ENCODE peak calls at places on chromosomes 13 and 19, in ten cellular contexts. One of them, this sample, is unnamed.

GRCh38 chr13:32060319-32060924 is 28.8 kb downstream of the FRY start:
- DNase-seq in ascending aorta: no peak
- DNase-seq in IMR-90: peak; percentile 14
- DNase-seq in GM12865: no peak
- DNase-seq in thoracic aorta: no peak
- DNase-seq in B cell: no peak
- DNase-seq in fibroblast of lung: no peak
- DNase-seq in kidney epithelial cell: no peak
- DNase-seq in psoas muscle: no peak
- DNase-seq in heart right ventricle: peak; percentile 11
- DNase-seq in this sample: peak; percentile 35

GRCh38 chr13:21516806-21517205 is 57.7 kb upstream of the ZDHHC20 start:
- DNase-seq in ascending aorta: no peak
- DNase-seq in IMR-90: no peak
- DNase-seq in GM12865: no peak
- DNase-seq in thoracic aorta: no peak
- DNase-seq in B cell: no peak
- DNase-seq in fibroblast of lung: no peak
- DNase-seq in kidney epithelial cell: no peak
- DNase-seq in psoas muscle: no peak
- DNase-seq in heart right ventricle: no peak
- DNase-seq in this sample: no peak

GRCh38 chr19:45768644-45769053 is 403 bp downstream of the SIX5 start:
- DNase-seq in ascending aorta: no peak
- DNase-seq in IMR-90: peak; percentile 41
- DNase-seq in GM12865: peak; percentile 75
- DNase-seq in thoracic aorta: no peak
- DNase-seq in B cell: peak; percentile 74
- DNase-seq in fibroblast of lung: peak; percentile 39
- DNase-seq in kidney epithelial cell: no peak
- DNase-seq in psoas muscle: no peak
- DNase-seq in heart right ventricle: no peak
- DNase-seq in this sample: peak; percentile 63

GRCh38 chr19:35177377-35178274 is 23.1 kb downstream of the FXYD5 start:
- DNase-seq in ascending aorta: no peak
- DNase-seq in IMR-90: no peak
- DNase-seq in GM12865: no peak
- DNase-seq in thoracic aorta: no peak
- DNase-seq in B cell: no peak
- DNase-seq in fibroblast of lung: no peak
- DNase-seq in kidney epithelial cell: no peak
- DNase-seq in psoas muscle: no peak
- DNase-seq in heart right ventricle: no peak
- DNase-seq in this sample: no peak

GRCh38 chr19:3840804-3841203 is 28.0 kb downstream of the ZFR2 start:
- DNase-seq in ascending aorta: no peak
- DNase-seq in IMR-90: no peak
- DNase-seq in GM12865: no peak
- DNase-seq in thoracic aorta: no peak
- DNase-seq in B cell: no peak
- DNase-seq in fibroblast of lung: no peak
- DNase-seq in kidney epithelial cell: no peak
- DNase-seq in psoas muscle: no peak
- DNase-seq in heart right ventricle: no peak
- DNase-seq in this sample: no peak

GRCh38 chr19:4754248-4754647 is 30.6 kb upstream of the DPP9 start:
- DNase-seq in ascending aorta: no peak
- DNase-seq in IMR-90: peak; percentile 13
- DNase-seq in GM12865: no peak
- DNase-seq in thoracic aorta: no peak
- DNase-seq in B cell: no peak
- DNase-seq in fibroblast of lung: no peak
- DNase-seq in kidney epithelial cell: no peak
- DNase-seq in psoas muscle: no peak
- DNase-seq in heart right ventricle: no peak
- DNase-seq in this sample: no peak

GRCh38 chr13:98411617-98412310 is 165.1 kb downstream of the STK24 start:
- DNase-seq in ascending aorta: peak; percentile 34
- DNase-seq in IMR-90: no peak
- DNase-seq in GM12865: no peak
- DNase-seq in thoracic aorta: no peak
- DNase-seq in B cell: no peak
- DNase-seq in fibroblast of lung: no peak
- DNase-seq in kidney epithelial cell: no peak
- DNase-seq in psoas muscle: peak; percentile 29
- DNase-seq in heart right ventricle: no peak
- DNase-seq in this sample: peak; percentile 41

GRCh38 chr13:50081106-50081898 is 66.1 kb downstream of the KCNRG start:
- DNase-seq in ascending aorta: no peak
- DNase-seq in IMR-90: no peak
- DNase-seq in GM12865: peak; percentile 63
- DNase-seq in thoracic aorta: no peak
- DNase-seq in B cell: peak; percentile 53
- DNase-seq in fibroblast of lung: no peak
- DNase-seq in kidney epithelial cell: no peak
- DNase-seq in psoas muscle: peak; percentile 55
- DNase-seq in heart right ventricle: peak; percentile 41
- DNase-seq in this sample: peak; percentile 41

GRCh38 chr19:27671876-27672275 is 1541.1 kb downstream of the UQCRFS1 start:
- DNase-seq in ascending aorta: no peak
- DNase-seq in IMR-90: no peak
- DNase-seq in GM12865: no peak
- DNase-seq in thoracic aorta: no peak
- DNase-seq in B cell: no peak
- DNase-seq in fibroblast of lung: no peak
- DNase-seq in kidney epithelial cell: no peak
- DNase-seq in psoas muscle: no peak
- DNase-seq in heart right ventricle: no peak
- DNase-seq in this sample: no peak

GRCh38 chr13:29556742-29557141 is 38.7 kb downstream of the SLC7A1 start:
- DNase-seq in ascending aorta: no peak
- DNase-seq in IMR-90: no peak
- DNase-seq in GM12865: no peak
- DNase-seq in thoracic aorta: no peak
- DNase-seq in B cell: no peak
- DNase-seq in fibroblast of lung: peak; percentile 55
- DNase-seq in kidney epithelial cell: no peak
- DNase-seq in psoas muscle: no peak
- DNase-seq in heart right ventricle: no peak
- DNase-seq in this sample: no peak

GRCh38 chr13:111575719-111576118 is 255.3 kb downstream of the TEX29 start:
- DNase-seq in ascending aorta: no peak
- DNase-seq in IMR-90: no peak
- DNase-seq in GM12865: no peak
- DNase-seq in thoracic aorta: no peak
- DNase-seq in B cell: no peak
- DNase-seq in fibroblast of lung: no peak
- DNase-seq in kidney epithelial cell: no peak
- DNase-seq in psoas muscle: no peak
- DNase-seq in heart right ventricle: no peak
- DNase-seq in this sample: no peak

GRCh38 chr19:35754365-35755139 is 2.3 kb downstream of the HSPB6 start:
- DNase-seq in ascending aorta: no peak
- DNase-seq in IMR-90: no peak
- DNase-seq in GM12865: no peak
- DNase-seq in thoracic aorta: no peak
- DNase-seq in B cell: no peak
- DNase-seq in fibroblast of lung: no peak
- DNase-seq in kidney epithelial cell: no peak
- DNase-seq in psoas muscle: no peak
- DNase-seq in heart right ventricle: no peak
- DNase-seq in this sample: no peak

GRCh38 chr19:44909775-44910174 is 4.2 kb downstream of the APOE start:
- DNase-seq in ascending aorta: no peak
- DNase-seq in IMR-90: no peak
- DNase-seq in GM12865: no peak
- DNase-seq in thoracic aorta: no peak
- DNase-seq in B cell: no peak
- DNase-seq in fibroblast of lung: no peak
- DNase-seq in kidney epithelial cell: no peak
- DNase-seq in psoas muscle: no peak
- DNase-seq in heart right ventricle: no peak
- DNase-seq in this sample: no peak

GRCh38 chr13:113933901-113934300 is 40.0 kb downstream of the C13orf46 start:
- DNase-seq in ascending aorta: no peak
- DNase-seq in IMR-90: no peak
- DNase-seq in GM12865: no peak
- DNase-seq in thoracic aorta: no peak
- DNase-seq in B cell: no peak
- DNase-seq in fibroblast of lung: no peak
- DNase-seq in kidney epithelial cell: no peak
- DNase-seq in psoas muscle: peak; percentile 9
- DNase-seq in heart right ventricle: no peak
- DNase-seq in this sample: peak; percentile 7

GRCh38 chr13:113928701-113929627 is 44.9 kb downstream of the C13orf46 start:
- DNase-seq in ascending aorta: peak; percentile 80
- DNase-seq in IMR-90: peak; percentile 69
- DNase-seq in GM12865: no peak
- DNase-seq in thoracic aorta: peak; percentile 82
- DNase-seq in B cell: no peak
- DNase-seq in fibroblast of lung: peak; percentile 68
- DNase-seq in kidney epithelial cell: no peak
- DNase-seq in psoas muscle: peak; percentile 92
- DNase-seq in heart right ventricle: peak; percentile 89
- DNase-seq in this sample: peak; percentile 90

GRCh38 chr13:113929628-113930615 is 44.0 kb downstream of the C13orf46 start:
- DNase-seq in ascending aorta: no peak
- DNase-seq in IMR-90: no peak
- DNase-seq in GM12865: no peak
- DNase-seq in thoracic aorta: peak; percentile 2
- DNase-seq in B cell: no peak
- DNase-seq in fibroblast of lung: no peak
- DNase-seq in kidney epithelial cell: no peak
- DNase-seq in psoas muscle: peak; percentile 55
- DNase-seq in heart right ventricle: no peak
- DNase-seq in this sample: peak; percentile 16

GRCh38 chr13:113932060-113932459 is 41.8 kb downstream of the C13orf46 start:
- DNase-seq in ascending aorta: no peak
- DNase-seq in IMR-90: no peak
- DNase-seq in GM12865: no peak
- DNase-seq in thoracic aorta: no peak
- DNase-seq in B cell: no peak
- DNase-seq in fibroblast of lung: no peak
- DNase-seq in kidney epithelial cell: no peak
- DNase-seq in psoas muscle: peak; percentile 9
- DNase-seq in heart right ventricle: no peak
- DNase-seq in this sample: no peak

DNA sequence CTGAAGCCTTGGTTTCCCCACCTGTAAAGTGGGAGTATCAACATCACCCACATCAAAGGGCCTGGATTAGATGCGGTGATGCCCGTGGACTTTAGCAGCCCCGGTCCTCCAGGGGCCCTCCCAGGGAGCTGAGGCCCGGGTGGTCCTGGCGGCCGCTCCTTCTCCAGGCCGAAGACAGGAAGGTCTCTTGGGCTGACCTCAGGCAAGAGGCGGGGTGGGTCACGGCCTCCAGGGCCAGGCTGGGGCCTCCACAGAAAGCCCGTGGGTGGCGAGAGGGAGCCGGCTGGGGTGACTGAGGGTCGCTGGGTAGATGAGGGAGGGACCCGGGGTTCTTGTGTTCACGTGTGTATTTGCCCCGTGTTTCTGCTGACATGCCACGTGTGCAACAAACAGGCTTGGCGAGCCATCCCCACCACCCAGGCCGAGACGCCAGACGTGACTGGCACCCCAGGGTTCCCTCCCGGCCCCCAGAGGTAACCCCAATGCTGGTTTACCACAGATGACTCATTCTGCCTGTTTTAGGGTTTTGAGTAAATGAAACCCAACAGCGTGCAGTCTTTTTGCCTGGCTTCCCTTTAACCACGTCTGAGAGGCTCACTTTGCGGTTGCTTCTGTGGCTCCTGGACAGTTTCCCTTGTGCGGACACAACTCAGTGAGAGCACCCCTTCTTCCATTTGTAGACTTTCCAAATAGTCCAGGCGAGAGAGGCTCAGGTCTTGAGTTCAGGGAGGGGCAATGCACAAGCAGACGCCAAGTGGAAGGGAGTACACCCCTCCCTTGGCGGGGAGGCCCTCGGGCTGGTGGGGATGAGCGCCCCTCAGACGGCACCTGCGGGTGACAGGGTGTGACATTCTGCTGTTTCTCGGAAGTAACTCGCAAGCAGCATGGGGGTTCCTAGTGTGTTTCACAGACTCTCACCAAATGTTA is 42.9 kb downstream of the C13orf46 start:
- DNase-seq in ascending aorta: no peak
- DNase-seq in IMR-90: no peak
- DNase-seq in GM12865: peak; percentile 48
- DNase-seq in thoracic aorta: peak; percentile 0
- DNase-seq in B cell: no peak
- DNase-seq in fibroblast of lung: no peak
- DNase-seq in kidney epithelial cell: no peak
- DNase-seq in psoas muscle: no peak
- DNase-seq in heart right ventricle: no peak
- DNase-seq in this sample: no peak
- TF ChIP-seq CTCF in ascending aorta: no peak
- TF ChIP-seq CTCF in IMR-90: no peak
- TF ChIP-seq CTCF in GM12865: no peak
- TF ChIP-seq CTCF in thoracic aorta: no peak
- TF ChIP-seq CTCF in B cell: no peak
- TF ChIP-seq CTCF in fibroblast of lung: no peak
- TF ChIP-seq CTCF in kidney epithelial cell: no peak
- TF ChIP-seq CTCF in psoas muscle: no peak
- TF ChIP-seq CTCF in heart right ventricle: no peak
- TF ChIP-seq CTCF in this sample: no peak

GRCh38 chr13:42453091-42453645 is 120.8 kb upstream of the TNFSF11 start:
- DNase-seq in ascending aorta: no peak
- DNase-seq in IMR-90: no peak
- DNase-seq in GM12865: no peak
- DNase-seq in thoracic aorta: no peak
- DNase-seq in B cell: no peak
- DNase-seq in fibroblast of lung: no peak
- DNase-seq in kidney epithelial cell: no peak
- DNase-seq in psoas muscle: no peak
- DNase-seq in heart right ventricle: no peak
- DNase-seq in this sample: no peak
- TF ChIP-seq CTCF in ascending aorta: no peak
- TF ChIP-seq CTCF in IMR-90: no peak
- TF ChIP-seq CTCF in GM12865: no peak
- TF ChIP-seq CTCF in thoracic aorta: no peak
- TF ChIP-seq CTCF in B cell: no peak
- TF ChIP-seq CTCF in fibroblast of lung: no peak
- TF ChIP-seq CTCF in kidney epithelial cell: no peak
- TF ChIP-seq CTCF in psoas muscle: no peak
- TF ChIP-seq CTCF in heart right ventricle: no peak
- TF ChIP-seq CTCF in this sample: no peak

GRCh38 chr19:6710273-6711077 is 10.0 kb downstream of the C3 start:
- DNase-seq in ascending aorta: no peak
- DNase-seq in IMR-90: no peak
- DNase-seq in GM12865: no peak
- DNase-seq in thoracic aorta: no peak
- DNase-seq in B cell: no peak
- DNase-seq in fibroblast of lung: no peak
- DNase-seq in kidney epithelial cell: no peak
- DNase-seq in psoas muscle: no peak
- DNase-seq in heart right ventricle: no peak
- DNase-seq in this sample: no peak
- TF ChIP-seq CTCF in ascending aorta: no peak
- TF ChIP-seq CTCF in IMR-90: no peak
- TF ChIP-seq CTCF in GM12865: no peak
- TF ChIP-seq CTCF in thoracic aorta: no peak
- TF ChIP-seq CTCF in B cell: peak; percentile 4
- TF ChIP-seq CTCF in fibroblast of lung: no peak
- TF ChIP-seq CTCF in kidney epithelial cell: peak; percentile 30
- TF ChIP-seq CTCF in psoas muscle: no peak
- TF ChIP-seq CTCF in heart right ventricle: no peak
- TF ChIP-seq CTCF in this sample: no peak

GRCh38 chr13:113724780-113725315 is 34.2 kb upstream of the TMEM255B start:
- DNase-seq in ascending aorta: peak; percentile 51
- DNase-seq in IMR-90: peak; percentile 23
- DNase-seq in GM12865: peak; percentile 69
- DNase-seq in thoracic aorta: peak; percentile 34
- DNase-seq in B cell: peak; percentile 83
- DNase-seq in fibroblast of lung: peak; percentile 66
- DNase-seq in kidney epithelial cell: peak; percentile 18
- DNase-seq in psoas muscle: peak; percentile 76
- DNase-seq in heart right ventricle: peak; percentile 84
- DNase-seq in this sample: peak; percentile 75
- TF ChIP-seq CTCF in ascending aorta: peak; percentile 79
- TF ChIP-seq CTCF in IMR-90: peak; percentile 75
- TF ChIP-seq CTCF in GM12865: peak; percentile 74
- TF ChIP-seq CTCF in thoracic aorta: peak; percentile 84
- TF ChIP-seq CTCF in B cell: peak; percentile 81
- TF ChIP-seq CTCF in fibroblast of lung: peak; percentile 71
- TF ChIP-seq CTCF in kidney epithelial cell: peak; percentile 86
- TF ChIP-seq CTCF in psoas muscle: peak; percentile 65
- TF ChIP-seq CTCF in heart right ventricle: peak; percentile 76
- TF ChIP-seq CTCF in this sample: peak; percentile 86